ENCODE peak calls at places on chromosomes 16 and 17, in five cellular contexts. Y is MV-4-11; P is fibroblast of pulmonary artery; K is ELR; C is stimulated activated CD4-positive, alpha-beta T cell treated with anti-CD3 and anti-CD28 coated beads, Interleukin-1b, Interleukin-23, amount 100 ng/mL, for 24 hours. S is an unnamed sample.

GRCh38 chr17:1617620-1618174 is 10.9 kb downstream of the SLC43A2 start:
- DNase-seq in Y (no peak), P (peak), K (peak), C (no peak), S (peak)

GRCh38 chr16:49658491-49658890 is 197.4 kb downstream of the ZNF423 start:
- DNase-seq in Y (no peak), P (no peak), K (no peak), C (no peak), S (no peak)

GRCh38 chr16:4653981-4654380 is 29.4 kb downstream of the MGRN1 start:
- DNase-seq in Y (no peak), P (peak), K (no peak), C (no peak), S (no peak)

GRCh38 chr16:14306485-14307058 is 235.5 kb downstream of the MRTFB start:
- DNase-seq in Y (no peak), P (no peak), K (no peak), C (no peak), S (no peak)

GRCh38 chr17:29867643-29868181 is 62.3 kb downstream of the SSH2 start:
- DNase-seq in Y (no peak), P (no peak), K (peak), C (no peak), S (no peak)

GRCh38 chr16:56825821-56826220 is 39.2 kb upstream of the SLC12A3 start:
- DNase-seq in Y (no peak), P (no peak), K (no peak), C (no peak), S (peak)

GRCh38 chr17:43940630-43941029 is 1.6 kb downstream of the PPY start:
- DNase-seq in Y (peak), P (peak), K (peak), C (no peak), S (peak)

GRCh38 chr16:86594712-86595111 is 16.4 kb downstream of the FOXL1 start:
- DNase-seq in Y (no peak), P (no peak), K (no peak), C (no peak), S (no peak)